ENCODE peak calls at places on chromosomes 16 and 17, in four cellular contexts. H is adrenal gland, M is HCT116, U is colonic mucosa. V is an unnamed sample. For H3K9me3 and H3K36me3, the result is how much of the 10 kb centered on the place peaks cover.

GRCh38 chr16:7614022-7614795 is 281.6 kb downstream of the RBFOX1 start:
- DNase-seq in H (no peak), M (no peak), U (no peak), V (no peak)

GRCh38 chr17:81420769-81421462 is 25.7 kb downstream of the BAHCC1 start:
- DNase-seq in H (peak), M (no peak), U (no peak), V (no peak)

GRCh38 chr17:34171245-34171818 is 83.8 kb upstream of the CCL2 start:
- DNase-seq in H (peak), M (peak), U (peak), V (peak)

GRCh38 chr17:59097876-59098275 is 8.8 kb downstream of the TRIM37 start:
- DNase-seq in H (no peak), M (no peak), U (no peak), V (no peak)

GRCh38 chr17:21198411-21198810 is 15.6 kb downstream of the TMEM11 start:
- DNase-seq in H (no peak), M (no peak), U (no peak), V (no peak)

GRCh38 chr16:4609200-4610010 is 5.3 kb downstream of the UBALD1 start:
- DNase-seq in H (peak), M (no peak), U (no peak), V (no peak)

GRCh38 chr16:2428051-2428786 is 1.0 kb upstream of the CCNF start:
- DNase-seq in H (peak), M (no peak), U (peak), V (peak)

GRCh38 chr17:27294689-27295630 is 1.0 kb downstream of the WSB1 start:
- DNase-seq in H (peak), M (peak), U (peak), V (peak)

GRCh38 chr17:10119203-10120112 is 78.9 kb downstream of the GAS7 start:
- DNase-seq in H (no peak), M (peak), U (peak), V (no peak)

GRCh38 chr17:7775058-7775457 is 57.5 kb downstream of the DNAH2 start:
- DNase-seq in H (no peak), M (no peak), U (no peak), V (no peak)

GRCh38 chr17:29215717-29216116 is 30.9 kb upstream of the CRYBA1 start:
- DNase-seq in H (no peak), M (no peak), U (no peak), V (no peak)

GRCh38 chr16:70428178-70428998 is 10.5 kb downstream of the ST3GAL2 start:
- DNase-seq in H (peak), M (peak), U (peak), V (peak)

GRCh38 chr17:48113201-48113676 is 5.7 kb downstream of the SNX11 start:
- DNase-seq in H (no peak), M (no peak), U (no peak), V (no peak)

GRCh38 chr17:44219636-44220210 is at the start of gene UBTF:
- DNase-seq in H (peak), M (no peak), U (no peak), V (peak)

GRCh38 chr17:67027031-67027628 is 17.2 kb upstream of the CACNG1 start:
- DNase-seq in H (no peak), M (no peak), U (no peak), V (no peak)

GRCh38 chr16:50884066-50884860 is 142.4 kb downstream of the CYLD start:
- DNase-seq in H (no peak), M (no peak), U (no peak), V (peak)

GRCh38 chr16:17414421-17414820 is 56.3 kb downstream of the XYLT1 start:
- DNase-seq in H (no peak), M (no peak), U (no peak), V (no peak)

GRCh38 chr16:69179255-69180010 is 7.5 kb upstream of the SNTB2 start:
- DNase-seq in H (peak), M (no peak), U (peak), V (no peak)

GRCh38 chr17:74959826-74960738 is 12.5 kb downstream of the HID1 start:
- DNase-seq in H (no peak), M (no peak), U (no peak), V (no peak)

GRCh38 chr16:73319747-73320146 is 271.8 kb upstream of the ZFHX3 start:
- DNase-seq in H (no peak), M (no peak), U (no peak), V (no peak)

GRCh38 chr17:54888254-54888653 is 12.4 kb upstream of the TOM1L1 start:
- DNase-seq in H (no peak), M (no peak), U (no peak), V (no peak)

GRCh38 chr16:20904507-20905079 is 4.0 kb downstream of the LYRM1 start:
- DNase-seq in H (no peak), M (peak), U (no peak), V (no peak)

GRCh38 chr16:3980311-3981111 is 100.0 kb upstream of the CREBBP start:
- DNase-seq in H (no peak), M (no peak), U (no peak), V (no peak)

GRCh38 chr17:80217703-80218362 is 2.3 kb downstream of the SGSH start:
- DNase-seq in H (no peak), M (no peak), U (no peak), V (no peak)

GRCh38 chr16:50372611-50373344 is 4.0 kb upstream of the BRD7 start:
- DNase-seq in H (no peak), M (no peak), U (no peak), V (no peak)

GRCh38 chr17:54968259-54968953 is at the start of the genes COX11 and STXBP4:
- DNase-seq in H (peak), M (peak), U (peak), V (peak)

GRCh38 chr17:39306509-39307212 is 80.9 kb upstream of the STAC2 start:
- DNase-seq in H (no peak), M (no peak), U (no peak), V (no peak)

GRCh38 chr16:46482895-46483294 is 138.3 kb downstream of the SHCBP1 start:
- DNase-seq in H (no peak), M (no peak), U (no peak), V (no peak)

GRCh38 chr17:6894206-6894528 is 62.6 kb upstream of the TEKT1 start:
- DNase-seq in H (no peak), M (no peak), U (no peak), V (no peak)

GRCh38 chr16:17173134-17173729 is 297.5 kb downstream of the XYLT1 start:
- DNase-seq in H (peak), M (no peak), U (peak), V (no peak)

GRCh38 chr16:80932725-80933124 is 74.0 kb downstream of the CMC2 start:
- DNase-seq in H (peak), M (no peak), U (peak), V (no peak)

DNA sequence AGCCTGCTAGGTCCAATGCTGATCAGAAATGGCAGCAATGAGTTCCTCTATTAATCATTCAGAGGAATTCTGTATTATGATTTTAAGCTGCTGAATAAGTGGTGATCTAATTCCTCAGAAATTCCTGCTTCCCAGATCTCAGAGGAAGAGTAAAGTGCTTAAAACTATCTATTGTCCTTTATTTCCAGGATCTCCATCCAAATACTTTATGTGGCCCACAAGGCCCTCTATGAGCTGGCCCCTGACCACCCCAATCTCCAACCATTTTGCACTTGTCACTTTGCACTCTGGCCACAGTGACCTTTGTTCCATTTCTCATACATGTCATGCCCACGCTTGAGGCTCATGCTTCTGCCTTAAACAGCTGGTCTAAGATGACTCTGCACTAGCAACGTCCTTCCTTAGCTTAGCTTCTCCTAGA is 93.7 kb downstream of the CA10 start:
- DNase-seq in H (no peak), M (no peak), U (no peak), V (no peak)
- H3K9me3 ChIP-seq in H (under half), M (under half), U (under half), V (under half)

GRCh38 chr16:87835882-87836331 is 33.4 kb downstream of the SLC7A5 start:
- DNase-seq in H (no peak), M (no peak), U (no peak), V (no peak)

GRCh38 chr16:87832759-87833502 is 36.4 kb downstream of the SLC7A5 start:
- DNase-seq in H (no peak), M (no peak), U (no peak), V (no peak)

GRCh38 chr16:87833548-87833947 is 35.8 kb downstream of the SLC7A5 start:
- DNase-seq in H (no peak), M (no peak), U (no peak), V (no peak)

GRCh38 chr16:87834668-87835473 is 34.4 kb downstream of the SLC7A5 start:
- DNase-seq in H (no peak), M (no peak), U (no peak), V (peak)

GRCh38 chr16:87834015-87834667 is 35.2 kb downstream of the SLC7A5 start:
- DNase-seq in H (no peak), M (no peak), U (no peak), V (peak)
- H3K36me3 ChIP-seq in H (under half), M (half or more), U (under half), V (under half)

GRCh38 chr17:76092526-76093413 is 10.8 kb downstream of the EXOC7 start:
- DNase-seq in H (no peak), M (no peak), U (no peak), V (no peak)
- H3K4me3 ChIP-seq in H (no peak), M (no peak), U (no peak), V (no peak)

GRCh38 chr17:50003916-50004315 is 8.9 kb upstream of the DLX3 start:
- DNase-seq in H (no peak), M (no peak), U (no peak), V (no peak)

GRCh38 chr17:50015146-50015545 is 20.1 kb upstream of the DLX3 start:
- DNase-seq in H (no peak), M (no peak), U (no peak), V (no peak)

GRCh38 chr17:50013079-50013478 is 18.1 kb upstream of the DLX3 start:
- DNase-seq in H (no peak), M (no peak), U (no peak), V (no peak)

GRCh38 chr17:50014471-50015088 is 19.6 kb upstream of the DLX3 start:
- DNase-seq in H (no peak), M (no peak), U (no peak), V (no peak)

GRCh38 chr17:50009282-50009681 is 14.3 kb upstream of the DLX3 start:
- DNase-seq in H (no peak), M (no peak), U (no peak), V (no peak)
- H3K9me3 ChIP-seq in H (under half), M (under half), U (under half), V (under half)

GRCh38 chr16:23549938-23550337 is 7.2 kb downstream of the EARS2 start:
- DNase-seq in H (no peak), M (no peak), U (no peak), V (no peak)

GRCh38 chr16:23552171-23552570 is 5.0 kb downstream of the EARS2 start:
- DNase-seq in H (no peak), M (no peak), U (no peak), V (no peak)

GRCh38 chr16:23544436-23544835 is 12.7 kb downstream of the EARS2 start:
- DNase-seq in H (no peak), M (no peak), U (no peak), V (no peak)

GRCh38 chr16:23546778-23547177 is 10.4 kb downstream of the EARS2 start:
- DNase-seq in H (no peak), M (no peak), U (no peak), V (no peak)
- H3K36me3 ChIP-seq in H (under half), M (under half), U (under half), V (half or more)

DNA sequence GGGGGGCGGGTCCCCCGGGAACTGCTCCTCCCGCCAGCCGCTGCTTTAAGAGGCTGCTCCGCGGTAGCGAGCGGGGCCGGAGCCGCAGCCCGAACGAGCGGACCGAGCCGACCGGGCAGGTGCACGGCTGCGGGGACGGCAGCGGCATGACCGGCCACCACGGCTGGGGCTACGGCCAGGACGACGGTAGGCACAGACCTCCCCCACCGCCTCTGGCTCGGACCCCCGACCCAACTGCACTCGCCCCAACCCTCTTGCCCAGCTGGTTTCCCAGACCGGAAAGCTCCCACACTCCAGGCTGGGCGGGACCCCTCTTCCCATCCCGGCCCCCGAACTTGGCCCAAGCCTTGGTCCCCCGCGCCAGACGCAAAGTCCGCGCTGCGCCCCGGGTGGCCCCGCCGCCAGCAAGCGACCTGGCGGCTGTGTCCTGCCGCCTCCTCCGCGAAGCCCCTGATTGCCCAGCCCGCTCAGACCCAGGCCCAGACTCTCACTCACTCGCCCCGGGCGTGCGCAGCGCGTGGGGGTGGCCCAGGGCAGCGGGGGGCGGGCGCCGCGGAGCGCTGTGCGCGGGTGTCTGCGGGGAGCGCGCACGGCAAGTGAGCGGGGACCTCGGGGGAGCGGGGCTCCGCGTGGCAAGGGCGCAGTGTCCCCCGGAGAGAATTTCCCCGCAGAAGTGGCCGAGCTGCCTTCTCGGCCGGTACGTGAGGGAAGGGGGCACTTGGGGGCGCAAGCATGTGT is at the start of gene CA7:
- DNase-seq in H (no peak), M (no peak), U (no peak), V (peak)
- H3K4me3 ChIP-seq in H (no peak), M (no peak), U (peak), V (peak)

GRCh38 chr16:31920373-31920772 is 46.8 kb downstream of the ZNF267 start:
- DNase-seq in H (no peak), M (no peak), U (no peak), V (no peak)
- H3K9me3 ChIP-seq in H (under half), M (under half), U (under half), V (under half)

GRCh38 chr17:82445542-82445941 is 5.0 kb downstream of the CYBC1 start:
- DNase-seq in H (no peak), M (no peak), U (no peak), V (no peak)
- H3K36me3 ChIP-seq in H (under half), M (under half), U (under half), V (half or more)

V was measured in WERI-Rb-1.